ENCODE peak calls at places on chromosomes 4 and X, in six cellular contexts. K is B cell, N is left lung, G is suprapubic skin, D is choroid plexus epithelial cell, L is GM10248. P is an unnamed sample.

GRCh38 chr4:44713125-44713524 is 13.2 kb downstream of the GNPDA2 start:
- DNase-seq in K (no peak), N (no peak), G (no peak), D (no peak), L (no peak), P (no peak)

GRCh38 chrX:110310896-110311295 is 7.0 kb downstream of the AMMECR1 start:
- DNase-seq in K (peak; percentile 41), N (no peak), G (no peak), D (no peak), L (peak; percentile 42), P (peak; percentile 49)

GRCh38 chr4:119106036-119107000 is 29.3 kb upstream of the MYOZ2 start:
- DNase-seq in K (no peak), N (no peak), G (no peak), D (no peak), L (no peak), P (no peak)

GRCh38 chr4:1403177-1403583 is 3.1 kb downstream of the NKX1-1 start:
- DNase-seq in K (no peak), N (peak; percentile 76), G (peak; percentile 46), D (no peak), L (no peak), P (peak; percentile 38)

GRCh38 chrX:136468391-136469103 is 19.2 kb upstream of the BRS3 start:
- DNase-seq in K (no peak), N (no peak), G (no peak), D (no peak), L (no peak), P (no peak)

GRCh38 chr4:24476209-24476781 is 108.1 kb downstream of the DHX15 start:
- DNase-seq in K (no peak), N (no peak), G (no peak), D (peak; percentile 60), L (peak; percentile 40), P (peak; percentile 63)

GRCh38 chrX:119753639-119754257 is 4.6 kb upstream of the SOWAHD start:
- DNase-seq in K (no peak), N (no peak), G (no peak), D (peak; percentile 61), L (no peak), P (no peak)

GRCh38 chr4:40140206-40140605 is 56.6 kb upstream of the RHOH start:
- DNase-seq in K (no peak), N (no peak), G (no peak), D (no peak), L (no peak), P (no peak)

GRCh38 chr4:184583738-184584502 is 65.3 kb downstream of the CASP3 start:
- DNase-seq in K (no peak), N (no peak), G (no peak), D (no peak), L (peak; percentile 67), P (peak; percentile 59)

GRCh38 chr4:128249787-128250668 is 37.6 kb downstream of the PGRMC2 start:
- DNase-seq in K (no peak), N (no peak), G (no peak), D (no peak), L (no peak), P (no peak)

GRCh38 chr4:186878203-186878800 is 154.6 kb upstream of the FAT1 start:
- DNase-seq in K (no peak), N (no peak), G (no peak), D (no peak), L (no peak), P (no peak)

GRCh38 chr4:163895369-163896005 is 401.0 kb downstream of the TMA16 start:
- DNase-seq in K (no peak), N (no peak), G (no peak), D (no peak), L (no peak), P (no peak)

GRCh38 chr4:140969296-140969695 is 164.0 kb downstream of the RNF150 start:
- DNase-seq in K (no peak), N (no peak), G (no peak), D (no peak), L (no peak), P (no peak)

GRCh38 chr4:140689628-140690027 is 66.6 kb downstream of the TBC1D9 start:
- DNase-seq in K (no peak), N (no peak), G (no peak), D (no peak), L (no peak), P (no peak)

GRCh38 chr4:145716661-145717200 is 36.8 kb downstream of the C4orf51 start:
- DNase-seq in K (no peak), N (no peak), G (no peak), D (no peak), L (no peak), P (no peak)

GRCh38 chr4:84920591-84920990 is 45.9 kb downstream of the WDFY3 start:
- DNase-seq in K (no peak), N (no peak), G (no peak), D (peak; percentile 64), L (no peak), P (no peak)

GRCh38 chr4:179626687-179627086 is 2184.4 kb upstream of the AGA start:
- DNase-seq in K (no peak), N (no peak), G (no peak), D (no peak), L (no peak), P (no peak)

GRCh38 chr4:65658117-65658516 is 12.2 kb downstream of the EPHA5 start:
- DNase-seq in K (no peak), N (no peak), G (no peak), D (no peak), L (no peak), P (no peak)

GRCh38 chrX:109954955-109955354 is 48.0 kb upstream of the TMEM164 start:
- DNase-seq in K (no peak), N (no peak), G (no peak), D (no peak), L (no peak), P (no peak)

GRCh38 chrX:20412871-20413486 is 146.3 kb upstream of the RPS6KA3 start:
- DNase-seq in K (peak; percentile 53), N (no peak), G (peak; percentile 60), D (no peak), L (peak; percentile 21), P (peak; percentile 16)

GRCh38 chrX:112051546-112051945 is 31.0 kb downstream of the TRPC5 start:
- DNase-seq in K (no peak), N (no peak), G (no peak), D (no peak), L (no peak), P (no peak)

GRCh38 chr4:141654098-141654497 is 17.7 kb downstream of the IL15 start:
- DNase-seq in K (no peak), N (no peak), G (peak; percentile 56), D (peak; percentile 25), L (no peak), P (no peak)

GRCh38 chr4:13705521-13706035 is 78.1 kb upstream of the BOD1L1 start:
- DNase-seq in K (no peak), N (peak; percentile 68), G (peak; percentile 65), D (no peak), L (no peak), P (no peak)

GRCh38 chr4:153204247-153205027 is at the start of gene TRIM2:
- DNase-seq in K (no peak), N (no peak), G (peak; percentile 80), D (peak; percentile 86), L (no peak), P (no peak)

GRCh38 chrX:108000751-108001150 is 18.6 kb upstream of the TEX13B start:
- DNase-seq in K (no peak), N (no peak), G (no peak), D (peak; percentile 11), L (no peak), P (no peak)

GRCh38 chr4:1209821-1210220 is 37.4 kb upstream of the SPON2 start:
- DNase-seq in K (peak; percentile 10), N (peak; percentile 82), G (peak; percentile 85), D (peak; percentile 72), L (no peak), P (no peak)

DNA sequence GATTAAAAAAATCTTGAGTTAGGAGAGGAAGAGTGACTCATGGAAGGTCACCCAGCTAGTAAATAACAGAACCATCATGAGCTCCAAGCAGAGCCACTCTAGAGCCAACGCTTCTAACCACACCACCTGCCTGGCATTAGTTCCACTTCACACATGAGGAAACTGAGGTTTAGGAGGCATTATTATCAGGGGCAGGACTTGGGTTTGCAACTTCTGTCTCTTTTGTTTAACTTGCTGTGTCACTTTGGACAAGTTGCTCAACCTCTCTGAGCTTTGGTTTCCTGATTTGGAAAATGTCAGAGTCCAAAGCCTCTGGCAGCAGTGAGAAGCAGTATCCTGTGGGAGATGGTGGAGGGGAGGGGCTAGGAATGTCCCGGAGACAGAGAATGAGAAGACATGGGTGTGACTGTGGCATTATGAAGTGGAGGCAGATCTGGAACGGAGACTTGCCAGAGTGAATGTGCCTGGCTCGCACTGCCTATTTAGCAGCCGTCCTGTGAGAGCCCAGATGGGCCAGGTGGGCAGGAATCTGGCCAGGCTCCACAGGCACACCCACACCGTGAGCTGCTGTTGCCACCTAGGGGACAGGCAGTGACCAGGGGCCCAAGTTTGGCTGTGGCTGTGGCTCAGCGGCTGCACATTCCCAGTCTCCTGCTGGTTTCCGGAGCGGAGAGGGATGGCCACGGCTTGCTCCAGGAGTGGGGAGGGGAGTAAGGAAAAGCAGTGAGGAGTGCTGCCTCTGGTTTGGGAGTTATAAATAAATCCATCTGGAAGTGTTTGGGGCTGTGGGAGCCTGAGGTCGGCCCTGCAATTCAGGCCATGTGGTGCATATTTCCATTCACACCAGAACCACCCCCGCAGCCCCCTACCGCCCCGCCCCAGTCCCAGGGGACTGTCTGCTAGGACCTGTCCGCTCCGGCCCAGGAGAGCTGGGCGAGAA is 93.4 kb downstream of the NHSL2 start:
- DNase-seq in K (no peak), N (no peak), G (no peak), D (peak; percentile 20), L (no peak), P (no peak)
- TF ChIP-seq CTCF in K (no peak), N (no peak), G (peak; percentile 5), D (peak; percentile 24), L (no peak), P (no peak)

GRCh38 chrX:8815460-8816065 is 14.4 kb upstream of the FAM9A start:
- DNase-seq in K (no peak), N (no peak), G (no peak), D (peak; percentile 55), L (peak; percentile 21), P (peak; percentile 51)
- TF ChIP-seq CTCF in K (peak; percentile 78), N (peak; percentile 71), G (peak; percentile 52), D (peak; percentile 71), L (peak; percentile 57), P (peak; percentile 76)

DNA sequence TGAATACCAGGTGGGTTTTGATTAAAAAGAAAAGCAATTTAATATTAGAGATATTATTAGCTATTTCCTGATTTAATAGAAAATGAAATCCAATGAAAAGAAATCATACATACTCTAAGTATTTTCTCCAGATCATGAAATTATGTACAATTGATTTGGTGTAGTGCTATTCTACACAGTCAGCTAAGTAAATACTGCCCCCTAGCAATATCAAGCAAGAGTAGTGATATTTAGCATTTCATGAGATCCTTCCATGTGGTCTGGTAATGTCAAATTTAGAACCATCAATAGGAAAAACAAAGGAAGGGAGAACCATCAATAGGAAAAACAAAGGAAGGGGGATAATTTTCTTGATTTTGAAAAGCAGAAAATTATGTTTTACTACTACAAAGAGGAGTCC is 114.6 kb downstream of the TBCK start:
- DNase-seq in K (no peak), N (no peak), G (no peak), D (peak; percentile 47), L (no peak), P (no peak)
- TF ChIP-seq CTCF in K (no peak), N (peak; percentile 35), G (peak; percentile 7), D (peak; percentile 66), L (peak; percentile 36), P (peak; percentile 43)

DNA sequence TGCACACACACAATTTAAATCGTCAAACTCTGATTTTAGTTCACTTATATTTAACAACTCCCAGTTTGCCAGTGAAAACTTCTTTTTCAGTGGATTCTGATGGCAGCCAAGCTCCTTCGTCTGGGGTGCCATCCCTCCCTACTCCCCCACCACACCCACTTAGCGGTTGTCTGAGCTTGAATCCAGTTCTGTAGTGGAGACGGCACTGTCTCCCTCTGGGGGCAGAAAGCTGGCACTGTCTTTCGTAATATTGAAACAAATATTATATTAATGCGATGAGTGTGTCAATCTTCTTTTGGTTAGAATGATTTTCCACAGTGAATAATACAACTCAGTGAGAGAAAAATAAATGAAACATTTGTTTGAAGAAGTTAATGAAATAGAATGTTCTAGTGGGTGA is 5.4 kb downstream of the MEPE start:
- DNase-seq in K (no peak), N (no peak), G (no peak), D (peak; percentile 42), L (no peak), P (no peak)
- TF ChIP-seq CTCF in K (no peak), N (no peak), G (peak; percentile 10), D (peak; percentile 73), L (no peak), P (no peak)

P was measured in GM13977.